ENCODE peak calls at places on chromosomes 1 and 21, in five cellular contexts. S is hepatocyte, G is PC-9, N is fibroblast of lung, W is MM.1S. O is an unnamed sample.

GRCh38 chr1:41360074-41361027 is 883 bp upstream of the FOXO6 start:
- DNase-seq in S (peak), G (peak), N (no peak), W (no peak), O (no peak)

GRCh38 chr1:230542054-230542453 is 100.2 kb upstream of the COG2 start:
- DNase-seq in S (no peak), G (no peak), N (no peak), W (no peak), O (peak)

GRCh38 chr21:28212056-28212455 is 780.6 kb downstream of the LTN1 start:
- DNase-seq in S (no peak), G (no peak), N (no peak), W (no peak), O (no peak)

GRCh38 chr21:42624936-42625335 is 28.5 kb upstream of the PDE9A start:
- DNase-seq in S (no peak), G (no peak), N (no peak), W (no peak), O (no peak)

GRCh38 chr21:21101911-21102310 is 103.7 kb downstream of the NCAM2 start:
- DNase-seq in S (peak), G (no peak), N (peak), W (peak), O (no peak)

GRCh38 chr21:17775431-17776126 is 43.6 kb downstream of the C21orf91 start:
- DNase-seq in S (no peak), G (no peak), N (no peak), W (no peak), O (no peak)

GRCh38 chr1:166910396-166910994 is 34.4 kb upstream of the TADA1 start:
- DNase-seq in S (peak), G (peak), N (peak), W (peak), O (peak)

GRCh38 chr21:31351438-31351837 is 7.4 kb upstream of the TIAM1 start:
- DNase-seq in S (peak), G (peak), N (peak), W (no peak), O (peak)

GRCh38 chr1:219294251-219294650 is 120.6 kb downstream of the LYPLAL1 start:
- DNase-seq in S (no peak), G (no peak), N (no peak), W (no peak), O (no peak)

DNA sequence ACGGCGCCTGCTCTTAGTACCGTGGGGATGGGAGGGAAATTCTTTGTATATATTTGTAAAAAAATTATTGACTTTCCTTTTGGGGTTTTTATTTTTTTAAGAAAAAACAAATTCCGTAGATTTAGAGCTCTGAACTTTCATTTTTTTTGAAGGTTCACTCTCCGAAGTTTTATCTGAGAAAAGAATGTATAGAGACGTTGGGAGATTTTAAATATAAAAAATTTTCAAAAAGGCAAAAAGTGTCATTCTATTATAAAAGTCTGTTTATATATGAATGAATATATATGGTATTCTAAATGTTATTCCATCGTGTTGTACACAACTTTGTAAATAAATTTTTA is 2.4 kb downstream of the FOXD3 start:
- DNase-seq in S (no peak), G (no peak), N (peak), W (no peak), O (no peak)
- TF ChIP-seq EZH2 in S (peak), G (no peak), N (no peak), W (no peak), O (no peak)

GRCh38 chr1:19413999-19414398 is 71.3 kb downstream of the CAPZB start:
- DNase-seq in S (no peak), G (no peak), N (no peak), W (no peak), O (no peak)
- H3K4me2 ChIP-seq in S (no peak), G (no peak), N (no peak), W (no peak), O (no peak)

DNA sequence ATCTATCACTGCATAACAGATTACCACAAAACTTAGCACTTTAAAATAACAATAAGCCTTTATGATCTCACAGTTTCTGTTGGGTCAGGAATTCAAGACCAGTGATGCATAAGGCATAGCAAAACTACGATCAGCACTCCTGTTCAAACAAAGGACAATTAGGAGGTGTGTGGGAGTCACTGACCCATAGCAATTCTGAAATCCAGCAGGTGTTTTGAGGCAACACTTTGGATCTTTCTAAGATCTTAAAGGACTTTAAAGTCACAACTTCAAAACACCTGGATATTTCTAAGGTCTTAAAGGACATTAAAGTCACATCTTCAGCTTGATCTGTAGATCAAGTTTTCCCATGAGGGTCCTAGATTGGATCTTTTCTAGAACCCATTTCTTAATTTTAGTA is 35.3 kb downstream of the AKT3 start:
- DNase-seq in S (no peak), G (no peak), N (no peak), W (no peak), O (no peak)
- TF ChIP-seq EZH2 in S (no peak), G (no peak), N (no peak), W (no peak), O (no peak)

GRCh38 chr1:202587859-202588480 is 122.3 kb downstream of the SYT2 start:
- DNase-seq in S (no peak), G (no peak), N (no peak), W (no peak), O (no peak)

GRCh38 chr1:202590119-202590518 is 120.1 kb downstream of the SYT2 start:
- DNase-seq in S (no peak), G (no peak), N (no peak), W (no peak), O (no peak)

GRCh38 chr1:202590975-202591411 is 119.3 kb downstream of the SYT2 start:
- DNase-seq in S (no peak), G (peak), N (no peak), W (no peak), O (peak)

GRCh38 chr1:202588644-202589189 is 121.5 kb downstream of the SYT2 start:
- DNase-seq in S (no peak), G (no peak), N (no peak), W (no peak), O (peak)

DNA sequence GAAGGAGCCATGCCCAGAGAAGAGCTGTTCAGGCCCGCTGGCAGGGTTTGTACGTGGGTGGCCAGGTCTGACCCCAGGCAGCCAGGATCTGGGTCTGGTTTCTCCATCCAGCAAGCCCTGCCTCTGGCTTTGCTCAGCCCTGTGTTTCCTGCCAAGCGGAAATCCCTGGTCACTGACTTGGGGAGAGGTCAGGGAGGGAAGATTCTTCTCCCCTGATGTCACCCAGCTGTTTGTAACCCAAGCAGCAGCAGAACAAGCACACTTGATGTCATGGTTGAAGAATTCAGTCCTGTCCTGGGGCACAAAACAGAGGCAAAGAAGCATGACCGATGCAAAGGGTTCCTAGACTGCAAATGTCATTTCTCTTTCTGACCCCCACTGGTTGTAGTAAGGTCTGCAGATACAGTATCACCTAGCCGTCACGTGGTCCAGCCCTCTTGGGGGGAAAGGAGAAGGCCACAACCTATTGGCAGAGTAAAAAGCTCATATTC is 121.0 kb downstream of the SYT2 start:
- DNase-seq in S (peak), G (peak), N (peak), W (no peak), O (peak)
- H3K4me2 ChIP-seq in S (peak), G (peak), N (peak), W (no peak), O (peak)

GRCh38 chr1:228144213-228145049 is 4.4 kb downstream of the GUK1 start:
- DNase-seq in S (peak), G (no peak), N (no peak), W (no peak), O (no peak)
- TF ChIP-seq EZH2 in S (no peak), G (no peak), N (no peak), W (no peak), O (no peak)